ENCODE peak calls at places on chromosomes 12 and 14, in five cellular contexts. D is stimulated activated CD8-positive, alpha-beta memory T cell treated with anti-CD3 and anti-CD28 coated beads, Interleukin-15, amount 100 ng/mL, for 1 hour; G is COR-L47; M is NAMALWA; R is activated CD8-positive, alpha-beta memory T cell treated with anti-CD3 and anti-CD28 coated beads for 24 hours. C is an unnamed sample.

GRCh38 chr12:6273931-6274687 is 36.4 kb upstream of the PLEKHG6 start:
- DNase-seq in D (no peak), R (no peak), M (no peak), G (no peak), C (no peak)

GRCh38 chr12:54002915-54003339 is 3.0 kb downstream of the HOXC9 start:
- DNase-seq in R (no peak), M (no peak), D (no peak), G (no peak), C (no peak)

GRCh38 chr14:55279384-55279783 is 8.2 kb downstream of the FBXO34 start:
- DNase-seq in R (no peak), G (no peak), M (no peak), D (no peak), C (no peak)

GRCh38 chr14:76701981-76702380 is 59.3 kb upstream of the VASH1 start:
- DNase-seq in G (no peak), R (no peak), M (no peak), D (no peak), C (no peak)

GRCh38 chr14:31703056-31703455 is 141.9 kb downstream of the NUBPL start:
- DNase-seq in M (no peak), D (no peak), G (no peak), R (no peak), C (no peak)

GRCh38 chr14:90624732-90625444 is 191.3 kb downstream of the TTC7B start:
- DNase-seq in M (no peak), D (no peak), G (no peak), R (no peak), C (no peak)

GRCh38 chr14:82636426-82636825 is 1102.8 kb upstream of the SEL1L start:
- DNase-seq in G (no peak), D (no peak), M (no peak), R (no peak), C (no peak)

GRCh38 chr12:130139971-130140547 is 22.2 kb upstream of the FZD10 start:
- DNase-seq in G (no peak), D (no peak), M (no peak), R (no peak), C (peak; percentile 62)

GRCh38 chr14:80456200-80456599 is 244.9 kb upstream of the DIO2 start:
- DNase-seq in D (no peak), R (no peak), G (no peak), M (no peak), C (no peak)

GRCh38 chr12:51393676-51394545 is 2.7 kb upstream of the GALNT6 start:
- DNase-seq in D (no peak), R (peak; percentile 73), M (no peak), G (no peak), C (no peak)

GRCh38 chr14:52417139-52417538 is 103.0 kb downstream of the PTGER2 start:
- DNase-seq in D (no peak), R (no peak), M (no peak), G (no peak), C (no peak)

GRCh38 chr12:127145929-127146789 is 1120.8 kb upstream of the TMEM132C start:
- DNase-seq in G (peak; percentile 35), R (peak; percentile 91), M (no peak), D (peak; percentile 51), C (no peak)

GRCh38 chr12:15520083-15520482 is 197.8 kb downstream of the PTPRO start:
- DNase-seq in M (peak; percentile 27), D (no peak), R (no peak), G (peak; percentile 50), C (no peak)

GRCh38 chr14:99034711-99035171 is 237.3 kb downstream of the BCL11B start:
- DNase-seq in R (no peak), D (no peak), M (no peak), G (no peak), C (no peak)

GRCh38 chr14:36513012-36513420 is 7.0 kb downstream of the NKX2-1 start:
- DNase-seq in R (no peak), D (no peak), G (no peak), M (no peak), C (peak; percentile 24)

GRCh38 chr12:31002361-31002725 is 71.3 kb upstream of the DDX11 start:
- DNase-seq in R (no peak), G (no peak), M (no peak), D (no peak), C (no peak)

GRCh38 chr12:2076196-2076570 is 23.4 kb downstream of the CACNA1C start:
- DNase-seq in M (no peak), D (no peak), R (no peak), G (no peak), C (no peak)

GRCh38 chr14:92759679-92760523 is 11.5 kb upstream of the LGMN start:
- DNase-seq in G (no peak), R (no peak), M (no peak), D (no peak), C (no peak)

GRCh38 chr14:102809870-102810269 is 32.6 kb downstream of the TRAF3 start:
- DNase-seq in D (no peak), R (no peak), G (no peak), M (no peak), C (no peak)

GRCh38 chr14:91219505-91220389 is 24.8 kb downstream of the GPR68 start:
- DNase-seq in G (no peak), R (no peak), D (no peak), M (no peak), C (no peak)

GRCh38 chr12:94560416-94561221 is 89.7 kb downstream of the TMCC3 start:
- DNase-seq in M (peak; percentile 77), R (no peak), D (no peak), G (peak; percentile 14), C (no peak)

GRCh38 chr12:116691636-116692035 is 46.2 kb downstream of the SPRING1 start:
- DNase-seq in D (no peak), G (no peak), M (no peak), R (no peak), C (no peak)

GRCh38 chr12:65651060-65651459 is 173.2 kb upstream of the HMGA2 start:
- DNase-seq in G (no peak), M (no peak), D (no peak), R (no peak), C (no peak)

GRCh38 chr12:64600164-64600561 is 10.1 kb upstream of the RASSF3 start:
- DNase-seq in R (no peak), G (peak; percentile 95), M (no peak), D (no peak), C (peak; percentile 35)

GRCh38 chr14:34219661-34220060 is 242.4 kb downstream of the SPTSSA start:
- DNase-seq in M (no peak), R (no peak), D (no peak), G (no peak), C (no peak)

GRCh38 chr12:115840159-115840558 is 437.3 kb downstream of the MED13L start:
- DNase-seq in G (no peak), D (no peak), M (no peak), R (no peak), C (peak; percentile 3)

GRCh38 chr12:52600941-52601481 is at the start of gene KRT72:
- DNase-seq in R (peak; percentile 52), G (no peak), M (no peak), D (no peak), C (no peak)

GRCh38 chr12:16424531-16424930 is 77.1 kb downstream of the MGST1 start:
- DNase-seq in R (no peak), D (no peak), M (no peak), G (no peak), C (no peak)

GRCh38 chr12:106174876-106175275 is 36.1 kb upstream of the NUAK1 start:
- DNase-seq in D (no peak), M (no peak), R (no peak), G (no peak), C (no peak)

GRCh38 chr14:100535287-100536131 is 51.7 kb downstream of the BEGAIN start:
- DNase-seq in D (no peak), G (no peak), M (no peak), R (peak; percentile 46), C (no peak)

GRCh38 chr12:131803995-131804521 is 24.1 kb upstream of the MMP17 start:
- DNase-seq in M (no peak), G (no peak), R (no peak), D (no peak), C (no peak)

GRCh38 chr14:95098984-95099599 is 58.2 kb downstream of the DICER1 start:
- DNase-seq in R (no peak), D (no peak), M (peak; percentile 74), G (peak; percentile 75), C (peak; percentile 38)

GRCh38 chr12:80498059-80498728 is 54.2 kb downstream of the PTPRQ start:
- DNase-seq in G (no peak), R (no peak), D (no peak), M (peak; percentile 26), C (no peak)

GRCh38 chr14:77098470-77099353 is 654 bp downstream of the CIPC start:
- DNase-seq in M (peak; percentile 20), D (no peak), R (no peak), G (no peak), C (no peak)

GRCh38 chr14:68815288-68816182 is 22.7 kb upstream of the ZFP36L1 start:
- DNase-seq in R (peak; percentile 53), M (peak; percentile 38), D (no peak), G (no peak), C (peak; percentile 11)

GRCh38 chr12:6925543-6926279 is 2.0 kb upstream of the ATN1 start:
- DNase-seq in G (no peak), M (no peak), D (no peak), R (no peak), C (no peak)